ENCODE peak calls at places on chromosomes 11 and 22, in eight cellular contexts. Q is fibroblast of mammary gland, C is transverse colon, L is BE2C, M is brain microvascular endothelial cell, W is colonic mucosa, Y is fibroblast of lung, O is SK-N-SH. U is an unnamed sample.

GRCh38 chr11:61766353-61766841 is 14.0 kb downstream of the MYRF start:
- DNase-seq in Y (peak; percentile 59), M (peak; percentile 44), W (no peak), O (no peak), L (no peak), Q (no peak), C (no peak), U (peak; percentile 26)

GRCh38 chr11:1659478-1659877 is 29.9 kb downstream of the KRTAP5-5 start:
- DNase-seq in L (no peak), O (peak; percentile 40), Q (no peak), C (no peak), Y (no peak), M (no peak), W (no peak), U (no peak)

GRCh38 chr11:45606514-45607024 is 58.9 kb downstream of the CHST1 start:
- DNase-seq in L (peak; percentile 13), O (peak; percentile 38), W (no peak), Q (no peak), Y (no peak), C (no peak), M (no peak), U (no peak)

GRCh38 chr22:29379258-29379657 is 9.1 kb downstream of the AP1B1 start:
- DNase-seq in M (no peak), Q (no peak), O (no peak), Y (no peak), W (no peak), C (no peak), L (no peak), U (no peak)

GRCh38 chr11:35424157-35424945 is 5.0 kb upstream of the SLC1A2 start:
- DNase-seq in W (no peak), Q (peak; percentile 52), O (no peak), L (no peak), C (no peak), Y (peak; percentile 71), M (no peak), U (peak; percentile 68)

GRCh38 chr22:20438678-20439492 is 1.3 kb upstream of the SCARF2 start:
- DNase-seq in M (no peak), W (no peak), Q (no peak), L (peak; percentile 9), O (peak; percentile 76), Y (no peak), C (no peak), U (peak; percentile 67)

GRCh38 chr11:125088123-125088522 is 23.3 kb downstream of the TMEM218 start:
- DNase-seq in O (no peak), Y (no peak), W (no peak), M (no peak), L (no peak), C (no peak), Q (no peak), U (no peak)

GRCh38 chr22:26713823-26714449 is 56.5 kb downstream of the MIAT start:
- DNase-seq in O (no peak), C (no peak), Y (peak; percentile 89), L (no peak), Q (peak; percentile 41), M (peak; percentile 69), W (no peak), U (peak; percentile 26)

GRCh38 chr11:84720706-84721402 is 906.3 kb downstream of the DLG2 start:
- DNase-seq in W (peak; percentile 29), M (no peak), Y (peak; percentile 12), C (peak; percentile 12), O (peak; percentile 53), L (no peak), Q (peak; percentile 1), U (no peak)

GRCh38 chr11:11724994-11725393 is 103.2 kb upstream of the GALNT18 start:
- DNase-seq in Q (peak; percentile 6), O (no peak), W (no peak), Y (no peak), M (no peak), C (no peak), L (no peak), U (no peak)

GRCh38 chr11:72583616-72584292 is 90.5 kb downstream of the PDE2A start:
- DNase-seq in W (no peak), Q (no peak), O (no peak), M (no peak), Y (no peak), C (no peak), L (no peak), U (no peak)

GRCh38 chr22:23384451-23384850 is 195.6 kb downstream of the IGLL1 start:
- DNase-seq in L (no peak), W (no peak), O (no peak), Q (no peak), C (no peak), M (no peak), Y (no peak), U (no peak)

GRCh38 chr11:36471577-36471976 is 38.5 kb downstream of the TRAF6 start:
- DNase-seq in M (no peak), O (no peak), Y (no peak), L (no peak), W (no peak), C (no peak), Q (no peak), U (no peak)

GRCh38 chr11:3810951-3811350 is 2.6 kb downstream of the PGAP2 start:
- DNase-seq in W (no peak), O (no peak), M (no peak), Q (no peak), C (no peak), L (no peak), Y (no peak), U (peak; percentile 32)

GRCh38 chr11:12768731-12769673 is 94.8 kb downstream of the TEAD1 start:
- DNase-seq in C (no peak), W (no peak), L (no peak), Q (no peak), Y (no peak), O (no peak), M (no peak), U (no peak)

GRCh38 chr11:134050541-134051383 is 18.1 kb upstream of the JAM3 start:
- DNase-seq in W (peak; percentile 87), O (peak; percentile 96), Q (peak; percentile 57), M (peak; percentile 24), C (peak; percentile 80), Y (no peak), L (peak; percentile 86), U (peak; percentile 45)

GRCh38 chr11:90840071-90840470 is 617.2 kb upstream of the CHORDC1 start:
- DNase-seq in Q (no peak), Y (no peak), M (no peak), W (no peak), L (no peak), C (no peak), O (no peak), U (no peak)

GRCh38 chr11:12842933-12843636 is 166.0 kb upstream of the RASSF10 start:
- DNase-seq in W (peak; percentile 60), L (peak; percentile 53), Q (peak; percentile 48), M (no peak), C (no peak), O (peak; percentile 32), Y (peak; percentile 91), U (no peak)

GRCh38 chr11:64852804-64853520 is 8.5 kb upstream of the CDC42BPG start:
- DNase-seq in Q (no peak), M (no peak), W (no peak), L (no peak), Y (no peak), O (no peak), C (no peak), U (no peak)

GRCh38 chr11:64849600-64850356 is 5.3 kb upstream of the CDC42BPG start:
- DNase-seq in Q (peak; percentile 50), O (no peak), M (no peak), L (no peak), W (no peak), Y (no peak), C (no peak), U (peak; percentile 19)

GRCh38 chr11:64851831-64852337 is 7.4 kb upstream of the CDC42BPG start:
- DNase-seq in M (no peak), Y (no peak), O (no peak), L (no peak), W (no peak), Q (no peak), C (peak; percentile 62), U (no peak)

GRCh38 chr11:64848779-64849599 is 4.5 kb upstream of the CDC42BPG start:
- DNase-seq in W (peak; percentile 85), M (no peak), O (no peak), L (no peak), C (peak; percentile 89), Q (no peak), Y (no peak), U (no peak)

GRCh38 chr11:64850979-64851567 is 6.6 kb upstream of the CDC42BPG start:
- DNase-seq in Y (no peak), Q (no peak), L (no peak), W (no peak), C (peak; percentile 71), M (no peak), O (no peak), U (peak; percentile 64)
- TF ChIP-seq CTCF in Y (no peak), Q (no peak), L (no peak), W (no peak), C (no peak), M (peak; percentile 27), O (no peak), U (no peak)

DNA sequence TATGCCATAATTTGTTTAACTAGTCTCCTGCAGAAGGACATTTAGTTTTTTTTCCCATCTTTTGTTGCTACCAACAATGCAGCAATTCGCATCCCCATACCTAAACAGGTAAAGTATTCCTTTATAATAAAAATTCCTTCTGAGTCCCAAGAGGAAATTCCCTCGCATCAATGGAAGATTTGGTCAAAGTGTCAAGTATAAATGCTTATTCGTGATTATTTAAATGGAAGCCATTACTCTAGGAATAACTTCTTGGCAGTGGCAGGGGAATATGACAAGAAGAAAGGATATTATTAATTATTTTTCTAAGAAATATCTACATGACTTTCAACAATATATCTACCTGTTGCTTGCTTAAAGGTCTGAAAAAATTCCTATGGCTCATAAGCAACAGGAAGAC is 25.6 kb downstream of the RNF141 start:
- DNase-seq in O (no peak), C (no peak), L (no peak), Y (no peak), M (no peak), W (no peak), Q (no peak), U (no peak)
- H3K4me3 ChIP-seq in O (no peak overlapping the region), C (no peak overlapping the region), L (no peak overlapping the region), Y (no peak overlapping the region), M (no peak overlapping the region), W (no peak overlapping the region), Q (no peak overlapping the region), U (no peak overlapping the region)

GRCh38 chr22:45594123-45594941 is 77.3 kb upstream of the ATXN10 start:
- DNase-seq in C (no peak), O (no peak), L (no peak), W (no peak), Q (no peak), M (no peak), Y (no peak), U (no peak)
- TF ChIP-seq CTCF in C (no peak), O (peak; percentile 10), L (no peak), W (no peak), Q (no peak), M (no peak), Y (no peak), U (no peak)

DNA sequence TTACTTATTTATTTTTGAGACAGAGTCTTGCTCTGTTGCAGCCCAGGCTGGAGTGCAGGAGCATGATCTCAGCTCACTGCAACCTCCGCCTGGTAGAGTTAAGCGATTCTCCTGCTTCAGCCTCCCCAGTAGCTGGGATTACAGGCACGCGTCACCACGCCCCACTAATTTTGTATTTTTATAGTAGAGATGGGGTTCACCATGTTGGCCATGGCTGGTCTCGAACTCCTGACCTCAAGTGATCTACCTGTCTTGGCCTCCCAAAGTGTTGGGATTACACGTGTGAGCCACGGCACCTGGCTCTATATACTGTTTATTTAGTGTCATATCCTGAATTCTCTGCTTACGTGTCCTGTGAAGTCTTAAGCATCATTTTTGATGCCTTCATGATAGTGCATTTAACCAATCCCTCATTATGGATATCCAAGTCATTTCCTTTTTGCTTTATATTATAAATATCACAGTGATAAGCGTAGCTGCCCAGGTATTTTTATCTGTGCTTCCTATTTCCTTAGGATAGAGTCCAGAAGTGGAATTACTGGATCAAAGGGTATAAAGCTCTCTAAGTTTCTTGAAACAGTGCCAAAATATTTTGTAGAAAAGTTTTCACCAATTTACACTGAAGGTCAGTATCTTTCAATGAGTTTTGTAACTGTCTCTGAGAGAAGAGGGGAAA is 871 bp upstream of the SIDT2 start:
- DNase-seq in M (no peak), C (no peak), Y (no peak), L (no peak), Q (no peak), W (peak; percentile 24), O (no peak), U (no peak)
- H3K4me3 ChIP-seq in M (peak overlapping the region; percentile 79), C (peak overlapping the region; percentile 95), Y (no peak overlapping the region), L (peak overlapping the region; percentile 90), Q (peak overlapping the region; percentile 73), W (peak overlapping the region; percentile 93), O (peak overlapping the region; percentile 76), U (peak overlapping the region; percentile 78)

U was measured in foreskin fibroblast.